ENCODE peak calls at places on chromosomes 13 and 19, in five cellular contexts. S is testis, O is sigmoid colon, E is A549, K is cardiac muscle cell. Z is an unnamed sample. For H3K4me1, the result is how much of the 10 kb centered on the place peaks cover.

GRCh38 chr13:33033361-33033812 is 17.2 kb downstream of the KL start:
- DNase-seq in E (no peak), S (peak), O (peak), K (peak), Z (no peak)

GRCh38 chr19:19064811-19065745 is 1.3 kb downstream of the SLC25A42 start:
- DNase-seq in K (peak), E (no peak), O (no peak), S (no peak), Z (no peak)

GRCh38 chr13:47233734-47234133 is 336.9 kb upstream of the HTR2A start:
- DNase-seq in O (no peak), S (no peak), E (no peak), K (no peak), Z (no peak)

GRCh38 chr13:21405309-21405708 is 53.8 kb downstream of the ZDHHC20 start:
- DNase-seq in O (no peak), E (no peak), K (no peak), S (no peak), Z (no peak)

GRCh38 chr19:42326969-42327368 is 1.5 kb downstream of the MEGF8 start:
- DNase-seq in E (no peak), O (no peak), S (no peak), K (no peak), Z (no peak)

GRCh38 chr19:50573741-50574461 is 5.7 kb upstream of the LRRC4B start:
- DNase-seq in O (no peak), K (no peak), S (no peak), E (no peak), Z (no peak)

GRCh38 chr13:94305463-94305862 is 174.0 kb downstream of the DCT start:
- DNase-seq in K (no peak), S (no peak), O (no peak), E (peak), Z (no peak)

GRCh38 chr19:46659151-46660007 is 1.6 kb downstream of the DACT3 start:
- DNase-seq in K (peak), E (peak), O (peak), S (peak), Z (peak)

GRCh38 chr19:48661746-48662145 is 11.1 kb downstream of the NTN5 start:
- DNase-seq in K (no peak), S (no peak), O (no peak), E (no peak), Z (no peak)

GRCh38 chr19:32208060-32208459 is 137.3 kb upstream of the ZNF507 start:
- DNase-seq in S (no peak), E (no peak), O (no peak), K (no peak), Z (no peak)

GRCh38 chr13:100596516-100596915 is 7.9 kb upstream of the GGACT start:
- DNase-seq in S (no peak), E (no peak), O (no peak), K (no peak), Z (no peak)

GRCh38 chr19:44988896-44989563 is 12.2 kb upstream of the RELB start:
- DNase-seq in S (peak), K (peak), E (peak), O (peak), Z (peak)

GRCh38 chr13:25171517-25172302 is at the start of gene AMER2:
- DNase-seq in S (peak), O (peak), E (no peak), K (peak), Z (peak)

DNA sequence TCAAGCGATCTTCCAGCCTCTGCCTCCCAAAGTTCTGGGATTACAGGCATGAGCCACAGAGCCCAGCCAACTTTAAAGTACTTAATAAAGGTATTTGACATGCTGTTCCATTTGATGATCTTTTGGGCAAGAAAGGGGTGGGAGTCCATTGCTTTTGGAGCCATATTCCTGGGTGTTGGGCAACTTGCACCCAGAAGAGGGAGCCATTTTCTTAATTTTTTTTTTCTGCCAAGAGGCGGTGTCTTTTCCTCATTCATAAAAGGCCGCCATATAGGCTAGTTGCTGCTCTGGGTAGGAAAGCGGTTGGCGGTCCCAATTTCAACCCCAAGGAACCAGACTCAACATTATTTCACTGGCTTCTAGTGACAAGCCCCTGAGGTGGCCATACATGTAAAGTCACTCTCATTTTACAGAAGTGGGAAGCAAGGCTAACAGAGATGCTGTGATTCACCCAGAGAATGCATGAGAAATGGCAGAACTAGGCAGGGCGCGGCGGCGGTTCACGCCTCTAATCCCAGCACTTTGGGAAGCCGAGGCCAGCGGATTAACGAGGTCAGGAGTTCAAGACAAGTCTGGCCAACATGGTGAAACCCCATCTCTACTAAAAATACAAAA is 139.6 kb downstream of the CACNA1A start:
- DNase-seq in K (peak), S (no peak), O (no peak), E (peak), Z (no peak)
- TF ChIP-seq CTCF in K (peak), S (no peak), O (no peak), E (peak), Z (peak)

GRCh38 chr13:48244159-48244558 is 11.2 kb downstream of the ITM2B start:
- DNase-seq in S (no peak), E (no peak), O (no peak), K (no peak), Z (no peak)

GRCh38 chr13:48236528-48237353 is 3.7 kb downstream of the ITM2B start:
- DNase-seq in O (no peak), S (no peak), E (no peak), K (peak), Z (no peak)

GRCh38 chr13:48246097-48246496 is 13.1 kb downstream of the ITM2B start:
- DNase-seq in S (no peak), K (no peak), O (no peak), E (no peak), Z (no peak)

GRCh38 chr13:48241651-48242050 is 8.6 kb downstream of the ITM2B start:
- DNase-seq in K (no peak), S (no peak), E (no peak), O (no peak), Z (no peak)

DNA sequence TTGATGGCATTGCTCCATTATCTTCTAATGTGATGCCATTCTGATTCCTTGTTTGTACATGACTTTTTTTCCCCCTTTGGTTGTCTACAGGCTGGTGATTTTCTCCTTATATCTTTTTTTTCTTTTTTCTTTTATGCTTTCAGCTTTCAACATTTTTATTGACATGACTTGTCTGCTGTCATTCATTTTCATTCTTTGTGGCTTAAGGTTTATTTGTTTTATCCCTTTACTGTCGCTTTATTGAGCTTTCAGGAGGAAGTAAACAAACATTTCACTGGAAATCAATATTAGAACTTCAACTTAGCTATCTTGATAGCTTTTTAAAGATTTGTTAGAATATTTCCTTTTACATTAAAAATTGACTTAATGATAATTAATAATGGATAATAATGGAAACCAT is 9.7 kb downstream of the ITM2B start:
- DNase-seq in O (no peak), S (no peak), E (no peak), K (no peak), Z (no peak)
- H3K4me1 ChIP-seq in O (under half), S (under half), E (under half), K (under half), Z (under half)

DNA sequence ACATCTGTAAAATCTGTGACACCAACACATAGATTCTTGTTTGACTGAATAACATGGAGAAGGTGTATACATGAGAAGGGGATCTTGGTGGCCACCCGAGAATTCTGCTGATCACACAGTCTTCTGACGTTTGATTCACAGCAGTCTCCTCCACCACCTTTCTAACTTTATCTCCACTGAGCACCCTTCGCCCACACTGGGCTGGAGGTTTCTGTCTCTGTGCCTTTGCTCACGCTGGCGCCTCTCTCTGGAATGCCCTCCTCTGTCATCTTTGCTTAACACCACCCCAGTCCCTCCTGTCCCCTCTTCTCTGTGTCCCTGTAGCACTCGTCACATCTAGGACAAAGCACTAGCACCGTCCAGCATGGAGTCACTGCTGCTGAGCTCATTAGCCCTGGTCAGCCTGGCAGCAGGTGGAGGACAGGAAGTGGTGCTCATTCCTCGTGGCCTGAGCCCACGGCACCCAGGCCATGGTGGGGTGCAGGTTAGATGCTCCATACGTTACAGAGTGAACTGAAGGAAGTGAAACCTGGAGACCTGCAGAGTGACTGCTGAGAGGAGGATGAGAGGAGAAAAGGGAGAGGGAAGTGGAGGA is 384.6 kb downstream of the UQCRFS1 start:
- DNase-seq in E (no peak), K (no peak), O (no peak), S (no peak), Z (no peak)
- TF ChIP-seq CTCF in E (no peak), K (no peak), O (no peak), S (no peak), Z (no peak)

GRCh38 chr19:3679138-3679537 is 21.1 kb downstream of the PIP5K1C start:
- DNase-seq in O (no peak), E (no peak), K (no peak), S (no peak), Z (no peak)

GRCh38 chr19:3679581-3679980 is 20.7 kb downstream of the PIP5K1C start:
- DNase-seq in E (no peak), S (no peak), O (no peak), K (no peak), Z (no peak)

GRCh38 chr19:3680939-3681338 is 19.3 kb downstream of the PIP5K1C start:
- DNase-seq in K (no peak), E (no peak), S (no peak), O (no peak), Z (no peak)

GRCh38 chr19:3674784-3675183 is 25.5 kb downstream of the PIP5K1C start:
- DNase-seq in O (no peak), K (no peak), S (no peak), E (no peak), Z (no peak)

DNA sequence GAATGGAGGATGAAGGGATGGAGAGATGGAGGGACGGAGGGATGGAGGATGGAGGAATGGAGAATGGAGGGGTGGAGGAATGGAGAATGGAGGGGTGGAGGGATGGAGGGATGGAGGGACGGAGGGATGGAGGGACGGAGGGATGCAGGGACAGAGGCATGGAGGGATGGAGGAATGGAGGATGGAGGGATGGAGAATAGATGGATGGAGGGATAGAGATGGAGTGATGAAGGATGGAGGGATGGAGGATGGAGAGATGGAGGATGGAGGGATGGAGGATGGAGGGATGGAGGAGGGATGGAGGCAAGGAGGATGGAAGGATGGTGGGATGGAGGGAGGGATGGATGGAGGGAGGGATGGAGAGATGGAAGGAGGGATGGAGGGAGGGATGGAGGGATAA is 22.1 kb downstream of the PIP5K1C start:
- DNase-seq in E (no peak), O (no peak), K (no peak), S (no peak), Z (no peak)
- H3K4me1 ChIP-seq in E (under half), O (under half), K (under half), S (under half), Z (under half)

GRCh38 chr19:33241530-33242101 is 16.0 kb upstream of the SLC7A10 start:
- DNase-seq in S (no peak), O (no peak), K (no peak), E (peak), Z (no peak)
- TF ChIP-seq CTCF in S (peak), O (peak), K (peak), E (peak), Z (peak)